ENCODE peak calls at places on chromosome 21, in nine cellular contexts. L is HCT116; D is GM23248; J is CD8-positive, alpha-beta T cell; E is IMR-90; X is uterus; P is naive thymus-derived CD4-positive, alpha-beta T cell; R is fibroblast of lung; T is heart left ventricle. S is an unnamed sample.
A peak's percentile ranks its signal among the peaks of the same experiment; 100 is the strongest.

GRCh38 chr21:35335951-35336446 is 286.9 kb upstream of the RUNX1 start:
- DNase-seq in T (no peak), P (no peak), E (no peak), R (no peak), J (no peak), X (no peak), D (no peak), L (no peak), S (no peak)

GRCh38 chr21:15060776-15061175 is 4.0 kb downstream of the NRIP1 start:
- DNase-seq in R (peak; percentile 66), D (peak; percentile 48), E (peak; percentile 51), L (no peak), J (no peak), T (no peak), X (no peak), P (no peak), S (no peak)

GRCh38 chr21:38306407-38306806 is 49.6 kb downstream of the KCNJ15 start:
- DNase-seq in P (no peak), T (no peak), D (peak; percentile 80), L (no peak), X (no peak), R (peak; percentile 89), E (peak; percentile 96), J (no peak), S (peak; percentile 53)

GRCh38 chr21:16634522-16634914 is 878.3 kb upstream of the CXADR start:
- DNase-seq in R (no peak), E (no peak), X (no peak), J (no peak), P (no peak), T (no peak), D (no peak), L (no peak), S (no peak)

GRCh38 chr21:44874240-44874496 is 678 bp upstream of the PTTG1IP start:
- DNase-seq in X (no peak), E (no peak), P (no peak), T (no peak), L (no peak), D (no peak), R (no peak), J (no peak), S (no peak)

GRCh38 chr21:23292292-23292691 is 2294.1 kb downstream of the NCAM2 start:
- DNase-seq in P (no peak), D (no peak), E (no peak), R (no peak), T (no peak), J (no peak), L (no peak), X (no peak), S (no peak)

GRCh38 chr21:34836103-34836932 is 167.5 kb downstream of the CLIC6 start:
- DNase-seq in J (no peak), D (peak; percentile 100), T (peak; percentile 29), L (peak; percentile 97), R (peak; percentile 100), X (peak; percentile 74), E (peak; percentile 100), P (no peak), S (no peak)

GRCh38 chr21:45404726-45405270 is at the start of gene COL18A1:
- DNase-seq in R (peak; percentile 41), T (peak; percentile 75), L (no peak), X (peak; percentile 72), J (no peak), D (peak; percentile 67), P (peak; percentile 68), E (peak; percentile 42), S (no peak)

GRCh38 chr21:36097427-36098230 is 27.8 kb downstream of the CBR1 start:
- DNase-seq in R (peak; percentile 71), T (no peak), P (no peak), L (no peak), X (no peak), J (no peak), E (no peak), D (no peak), S (no peak)

GRCh38 chr21:44985441-44986401 is 45.9 kb downstream of the SLX9 start:
- DNase-seq in D (no peak), P (no peak), E (no peak), X (peak; percentile 12), L (no peak), J (no peak), T (peak; percentile 23), R (no peak), S (no peak)

GRCh38 chr21:39599191-39599966 is 13.4 kb upstream of the B3GALT5 start:
- DNase-seq in T (no peak), R (no peak), P (no peak), L (no peak), J (no peak), D (no peak), E (no peak), X (no peak), S (no peak)

GRCh38 chr21:37435120-37435519 is 68.5 kb downstream of the DYRK1A start:
- DNase-seq in L (peak; percentile 12), R (peak; percentile 99), D (peak; percentile 85), P (no peak), J (no peak), E (peak; percentile 80), T (peak; percentile 62), X (peak; percentile 59), S (peak; percentile 77)

DNA sequence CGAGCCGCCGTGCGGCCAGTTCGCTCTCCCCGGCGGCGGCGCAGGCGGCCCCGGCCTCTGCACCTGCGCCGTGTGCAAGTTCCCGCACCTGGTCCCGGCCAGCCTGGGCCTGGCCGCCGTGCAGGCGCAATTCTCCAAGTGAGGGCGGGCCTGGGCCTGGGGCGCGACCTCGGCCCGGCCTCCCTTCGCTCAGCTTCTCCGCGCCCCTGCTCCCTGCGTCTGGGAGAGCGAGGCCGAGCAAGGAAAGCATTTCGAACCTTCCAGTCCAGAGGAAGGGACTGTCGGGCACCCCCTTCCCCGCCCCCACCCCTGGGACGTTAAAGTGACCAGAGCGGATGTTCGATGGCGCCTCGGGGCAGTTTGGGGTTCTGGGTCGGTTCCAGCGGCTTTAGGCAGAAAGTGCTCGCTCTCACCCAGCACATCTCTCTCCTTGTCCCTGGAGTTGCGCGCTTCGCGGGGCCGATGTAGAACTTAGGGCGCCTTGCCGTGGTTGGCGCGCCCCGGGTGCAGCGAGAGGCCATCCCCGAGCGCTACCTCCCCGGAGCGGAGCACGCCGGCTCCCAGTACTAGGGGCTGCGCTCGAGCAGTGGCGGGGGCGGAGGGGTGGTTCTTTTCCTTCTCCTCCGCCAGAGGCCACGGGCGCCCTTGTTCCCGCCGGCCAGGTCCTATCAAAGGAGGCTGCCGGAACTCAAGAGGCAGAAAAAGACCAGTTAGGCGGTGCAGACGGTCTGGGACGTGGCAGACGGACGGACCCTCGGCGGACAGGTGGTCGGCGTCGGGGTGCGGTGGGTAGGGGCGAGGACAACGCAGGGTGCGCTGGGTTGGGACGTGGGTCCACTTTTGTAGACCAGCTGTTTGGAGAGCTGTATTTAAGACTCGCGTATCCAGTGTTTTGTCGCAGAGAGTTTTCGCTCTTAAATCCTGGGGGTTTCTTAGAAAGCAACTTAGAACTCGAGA is 1.3 kb downstream of the OLIG1 start:
- DNase-seq in T (no peak), D (peak; percentile 13), L (no peak), P (peak; percentile 25), E (no peak), J (no peak), X (no peak), R (peak; percentile 8), S (no peak)
- H3K4me3 ChIP-seq in T (peak overlapping the region; percentile 25), D (peak overlapping the region; percentile 56), L (no peak overlapping the region), P (peak overlapping the region; percentile 12), E (no peak overlapping the region), J (peak overlapping the region; percentile 34), X (peak overlapping the region; percentile 26), R (peak overlapping the region; percentile 38), S (peak overlapping the region; percentile 36)

DNA sequence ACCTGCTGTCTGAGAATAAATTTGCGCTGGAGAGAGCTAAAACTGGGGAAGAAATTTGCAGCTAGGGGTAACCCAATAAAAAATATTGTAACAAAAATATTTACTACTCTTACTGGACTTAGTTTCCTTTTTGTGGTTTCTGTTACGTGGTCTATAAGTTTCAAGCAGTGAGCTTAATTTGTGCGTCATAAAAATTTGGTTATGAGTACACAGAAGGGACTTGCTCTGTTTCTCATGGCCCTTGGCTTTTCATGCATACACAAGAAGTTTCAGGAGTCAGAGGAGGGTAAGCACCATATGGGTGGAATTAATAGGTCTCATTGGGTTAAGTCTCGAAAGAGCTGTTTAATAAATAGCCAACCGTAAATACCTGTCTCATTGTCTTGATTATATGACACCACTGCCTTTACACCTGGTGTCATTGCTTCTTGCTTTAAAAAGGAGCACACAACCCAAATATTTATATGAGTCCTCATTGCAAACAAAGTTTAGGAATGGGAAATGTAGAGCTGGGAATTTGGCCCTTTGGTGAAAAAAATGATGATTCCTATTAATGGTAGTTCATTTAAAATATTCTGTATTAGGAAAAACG is 1.9 kb downstream of the BACH1 start:
- DNase-seq in T (no peak), R (peak; percentile 62), X (no peak), L (no peak), P (no peak), J (no peak), E (peak; percentile 56), D (no peak), S (peak; percentile 31)
- H3K9me3 ChIP-seq in T (no peaks in the 10 kb centered on the region), R (no peaks in the 10 kb centered on the region), X (no peaks in the 10 kb centered on the region), L (no peaks in the 10 kb centered on the region), P (no peaks in the 10 kb centered on the region), J (no peaks in the 10 kb centered on the region), E (no peaks in the 10 kb centered on the region), D (no peaks in the 10 kb centered on the region), S (no peaks in the 10 kb centered on the region)

GRCh38 chr21:30207252-30207579 is 8.7 kb downstream of the CLDN8 start:
- DNase-seq in E (no peak), D (no peak), P (no peak), J (no peak), L (no peak), T (no peak), X (no peak), R (no peak), S (no peak)
- H3K27ac ChIP-seq in E (no peak overlapping the region), D (peak overlapping the region; percentile 72), P (no peak overlapping the region), J (no peak overlapping the region), L (no peak overlapping the region), T (no peak overlapping the region), X (no peak overlapping the region), R (no peak overlapping the region), S (no peak overlapping the region)

GRCh38 chr21:42118901-42119300 is 47.8 kb downstream of the UMODL1 start:
- DNase-seq in E (peak; percentile 48), X (no peak), P (no peak), D (peak; percentile 17), J (no peak), L (no peak), T (peak; percentile 14), R (peak; percentile 11), S (no peak)
- H3K4me3 ChIP-seq in E (no peak overlapping the region), X (no peak overlapping the region), P (no peak overlapping the region), D (no peak overlapping the region), J (no peak overlapping the region), L (no peak overlapping the region), T (no peak overlapping the region), R (no peak overlapping the region), S (no peak overlapping the region)